ENCODE peak calls at places on chromosomes 3 and 15, in ten cellular contexts. Q, A, C, Z, J, N, O, T, X and R are unnamed samples.

GRCh38 chr3:73727117-73727802 is 102.5 kb upstream of the PDZRN3 start:
- DNase-seq in T (no peak), Q (peak), O (no peak), A (no peak), J (peak), Z (peak), X (no peak), N (peak), C (no peak), R (no peak)

GRCh38 chr3:110711851-110712396 is 359.7 kb upstream of the NECTIN3 start:
- DNase-seq in C (no peak), X (no peak), J (peak), Q (no peak), N (peak), Z (no peak), A (no peak), O (no peak), T (no peak), R (no peak)

GRCh38 chr15:67827561-67828378 is 2.5 kb downstream of the SKOR1 start:
- DNase-seq in T (no peak), Z (no peak), A (peak), O (peak), C (no peak), Q (no peak), J (no peak), N (peak), X (no peak), R (peak)

GRCh38 chr3:30183421-30183820 is 423.0 kb upstream of the TGFBR2 start:
- DNase-seq in J (no peak), Q (no peak), O (no peak), C (no peak), A (no peak), N (no peak), X (no peak), Z (no peak), T (no peak), R (no peak)

GRCh38 chr3:158678687-158679086 is 6.2 kb upstream of the LXN start:
- DNase-seq in J (no peak), Z (no peak), A (no peak), Q (no peak), N (no peak), T (no peak), X (no peak), O (no peak), C (no peak), R (no peak)

GRCh38 chr3:69305011-69305410 is 80.9 kb downstream of the FRMD4B start:
- DNase-seq in N (no peak), Q (no peak), X (no peak), J (peak), C (no peak), Z (no peak), T (no peak), A (no peak), O (no peak), R (no peak)

GRCh38 chr3:65548848-65549625 is 489.7 kb downstream of the MAGI1 start:
- DNase-seq in N (peak), J (peak), C (peak), X (no peak), A (no peak), Z (peak), O (peak), T (peak), Q (no peak), R (peak)

GRCh38 chr3:39146611-39147373 is 6.6 kb downstream of the CSRNP1 start:
- DNase-seq in Z (peak), A (peak), X (peak), N (peak), O (peak), Q (peak), C (peak), J (peak), T (peak), R (peak)

GRCh38 chr3:71724584-71725278 is 471 bp downstream of the EIF4E3 start:
- DNase-seq in T (peak), J (peak), A (peak), X (peak), Z (no peak), Q (no peak), C (peak), N (no peak), O (peak), R (peak)

GRCh38 chr3:93962798-93963197 is 10.9 kb downstream of the PROS1 start:
- DNase-seq in Q (no peak), N (no peak), A (no peak), J (no peak), X (no peak), Z (no peak), T (no peak), C (no peak), O (no peak), R (no peak)
- H3K27ac ChIP-seq in Q (no peak), N (no peak), A (no peak), J (no peak), X (no peak), Z (no peak), T (no peak), C (no peak), O (no peak), R (no peak)

DNA sequence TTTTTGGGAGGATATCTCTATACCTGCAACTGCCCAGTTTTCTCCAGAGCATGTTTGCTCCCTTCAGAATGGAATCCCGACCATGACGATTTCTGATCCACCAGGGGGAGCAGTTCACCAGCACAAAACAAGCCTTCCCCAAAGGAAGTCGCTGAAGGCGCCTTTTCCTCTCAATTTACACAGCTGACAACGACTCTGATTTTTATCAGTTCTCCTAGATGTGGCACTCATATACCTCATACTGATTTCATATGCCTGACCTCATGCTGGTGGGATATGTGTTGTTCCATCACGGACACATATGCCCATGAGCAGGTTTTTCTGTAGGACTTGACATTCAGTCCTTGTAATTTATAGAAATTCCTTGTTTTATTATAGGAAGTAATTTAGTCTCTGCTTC is 1028.2 kb downstream of the MCTP2 start:
- DNase-seq in J (peak), N (peak), Q (peak), T (no peak), Z (peak), A (no peak), C (peak), X (peak), O (peak), R (no peak)
- H3K27ac ChIP-seq in J (no peak), N (no peak), Q (no peak), T (no peak), Z (no peak), A (no peak), C (no peak), X (peak), O (peak), R (peak)

DNA sequence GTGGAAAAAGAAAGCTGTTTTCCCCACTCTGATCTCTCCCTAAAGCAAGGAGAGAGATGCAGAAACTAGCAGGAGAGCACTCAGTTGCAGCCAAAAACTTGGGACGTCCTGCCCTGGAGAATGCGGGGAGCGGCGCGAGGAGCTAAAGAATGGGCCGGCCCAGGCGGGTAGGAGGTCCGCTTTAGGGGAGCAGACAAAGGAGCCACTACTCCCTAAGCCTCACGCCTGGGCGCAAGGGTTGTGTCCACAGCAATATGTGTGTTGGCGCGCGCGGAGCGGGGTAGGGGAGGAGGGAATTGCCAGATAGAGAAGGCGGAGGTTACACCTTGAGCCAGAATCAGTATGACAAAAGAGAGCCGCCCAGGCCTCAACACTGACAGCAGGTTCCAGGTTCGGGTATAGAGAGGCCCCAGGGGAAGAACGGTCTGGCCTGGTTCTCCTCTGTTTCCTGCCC is 2.9 kb downstream of the WNT5A start:
- DNase-seq in A (peak), Z (no peak), N (peak), X (no peak), T (no peak), C (no peak), O (no peak), Q (no peak), J (no peak), R (no peak)
- H3K27ac ChIP-seq in A (no peak), Z (no peak), N (no peak), X (no peak), T (no peak), C (no peak), O (no peak), Q (no peak), J (peak), R (no peak)

GRCh38 chr15:73683257-73683623 is 943 bp upstream of the CD276 start:
- DNase-seq in T (no peak), J (no peak), Q (no peak), C (no peak), Z (no peak), A (no peak), X (no peak), N (no peak), O (no peak), R (no peak)

GRCh38 chr15:73681856-73682596 is 2.2 kb upstream of the CD276 start:
- DNase-seq in Q (no peak), Z (no peak), N (no peak), A (no peak), J (peak), X (no peak), T (no peak), O (no peak), C (no peak), R (no peak)

GRCh38 chr15:73681073-73681472 is 3.1 kb upstream of the CD276 start:
- DNase-seq in C (no peak), O (no peak), J (no peak), T (no peak), N (no peak), X (no peak), Z (no peak), Q (no peak), A (no peak), R (no peak)

GRCh38 chr15:73683624-73684536 is at the start of gene CD276:
- DNase-seq in J (peak), N (peak), T (peak), Z (peak), C (peak), O (peak), X (peak), A (peak), Q (peak), R (peak)

GRCh38 chr15:73682597-73683090 is 1.5 kb upstream of the CD276 start:
- DNase-seq in X (no peak), Z (no peak), A (no peak), Q (no peak), T (no peak), J (no peak), O (no peak), N (no peak), C (no peak), R (no peak)
- H3K27ac ChIP-seq in X (no peak), Z (peak), A (no peak), Q (no peak), T (no peak), J (no peak), O (peak), N (no peak), C (no peak), R (no peak)

DNA sequence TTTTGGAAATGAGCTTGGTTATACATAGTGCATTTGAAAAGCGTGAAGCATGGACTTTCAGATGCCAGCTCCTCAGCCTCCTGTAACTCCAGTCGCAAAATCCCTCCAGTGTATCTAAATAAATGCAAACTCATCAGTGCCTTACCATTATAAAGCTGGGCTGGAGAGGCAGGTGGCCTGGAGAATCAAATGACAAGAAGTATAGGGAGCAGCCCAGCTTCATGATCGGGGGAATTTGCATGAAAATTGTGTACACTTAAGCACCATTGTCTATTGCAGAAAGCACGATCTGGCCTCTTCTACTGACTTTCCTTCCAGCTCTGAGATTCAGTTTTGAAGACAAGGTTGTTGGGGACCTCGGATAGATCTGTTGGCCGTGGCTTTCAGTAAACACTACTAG is 71.7 kb downstream of the IGF1R start:
- DNase-seq in O (no peak), Z (no peak), J (no peak), C (no peak), T (no peak), N (no peak), X (no peak), A (no peak), Q (no peak), R (no peak)
- H3K27ac ChIP-seq in O (peak), Z (no peak), J (no peak), C (no peak), T (no peak), N (no peak), X (peak), A (no peak), Q (no peak), R (no peak)

GRCh38 chr3:126963261-126964190 is 19.4 kb upstream of the PLXNA1 start:
- DNase-seq in C (no peak), A (no peak), Z (no peak), N (no peak), X (no peak), O (peak), T (no peak), J (no peak), Q (no peak), R (peak)
- H3K27ac ChIP-seq in C (no peak), A (no peak), Z (no peak), N (no peak), X (no peak), O (no peak), T (no peak), J (no peak), Q (no peak), R (no peak)